ENCODE peak calls at places on chromosomes 2 and 18, in five cellular contexts. H, U, D, X and B are unnamed samples.

GRCh38 chr2:31075936-31076590 is 62.2 kb downstream of the GALNT14 start:
- DNase-seq in U (no peak), X (no peak), D (no peak), H (no peak), B (no peak)

GRCh38 chr18:77146249-77147080 is 13.9 kb upstream of the MBP start:
- DNase-seq in H (no peak), X (no peak), U (no peak), D (no peak), B (no peak)

GRCh38 chr2:113370478-113371091 is 66.9 kb upstream of the ZNG1B start:
- DNase-seq in U (peak), H (peak), X (peak), D (peak), B (no peak)

GRCh38 chr18:23204589-23205235 is 69.4 kb downstream of the CABLES1 start:
- DNase-seq in X (no peak), U (no peak), H (no peak), D (no peak), B (no peak)

GRCh38 chr2:237256845-237257244 is 157.1 kb downstream of the COL6A3 start:
- DNase-seq in D (no peak), U (peak), X (peak), H (no peak), B (no peak)

GRCh38 chr2:238636269-238637073 is 209.7 kb downstream of the ASB1 start:
- DNase-seq in X (peak), H (no peak), D (no peak), U (no peak), B (no peak)

GRCh38 chr2:142849818-142850217 is 27.6 kb upstream of the KYNU start:
- DNase-seq in H (no peak), D (no peak), X (no peak), U (no peak), B (no peak)

GRCh38 chr18:9413586-9413985 is 61.7 kb upstream of the RALBP1 start:
- DNase-seq in H (no peak), X (no peak), U (no peak), D (no peak), B (no peak)

GRCh38 chr2:67237288-67237687 is 159.8 kb upstream of the ETAA1 start:
- DNase-seq in D (no peak), X (no peak), U (no peak), H (no peak), B (no peak)

GRCh38 chr2:8030694-8031303 is 651.1 kb upstream of the ID2 start:
- DNase-seq in X (no peak), D (no peak), H (no peak), U (peak), B (no peak)

GRCh38 chr18:12119358-12119757 is 25.7 kb downstream of the ANKRD62 start:
- DNase-seq in X (no peak), H (no peak), U (no peak), D (no peak), B (no peak)

GRCh38 chr2:104415284-104415683 is 438.6 kb upstream of the POU3F3 start:
- DNase-seq in H (no peak), U (no peak), D (no peak), X (no peak), B (no peak)

GRCh38 chr2:239630618-239631286 is 229.9 kb upstream of the HDAC4 start:
- DNase-seq in U (no peak), H (no peak), X (peak), D (peak), B (no peak)

GRCh38 chr18:41872206-41872605 is 82.8 kb upstream of the PIK3C3 start:
- DNase-seq in U (no peak), X (no peak), H (no peak), D (no peak), B (no peak)

GRCh38 chr18:3665780-3666525 is 216.0 kb downstream of the TGIF1 start:
- DNase-seq in U (peak), D (peak), X (peak), H (peak), B (peak)

GRCh38 chr2:204977914-204978313 is 432.6 kb downstream of the PARD3B start:
- DNase-seq in X (no peak), H (no peak), D (no peak), U (no peak), B (no peak)

GRCh38 chr2:158772306-158773078 is 22.6 kb upstream of the DAPL1 start:
- DNase-seq in H (no peak), X (no peak), U (no peak), D (no peak), B (no peak)

GRCh38 chr2:190123956-190124355 is 61.4 kb upstream of the MSTN start:
- DNase-seq in H (no peak), X (no peak), U (no peak), D (no peak), B (no peak)

GRCh38 chr2:237122214-237122666 is 36.6 kb downstream of the COPS8 start:
- DNase-seq in D (peak), U (peak), H (peak), X (no peak), B (no peak)

GRCh38 chr2:42970151-42970550 is 177.8 kb upstream of the HAAO start:
- DNase-seq in X (no peak), D (no peak), H (no peak), U (no peak), B (no peak)

GRCh38 chr18:58398648-58399398 is 230.1 kb downstream of the ALPK2 start:
- DNase-seq in U (no peak), X (no peak), H (peak), D (no peak), B (no peak)

GRCh38 chr2:213187833-213188532 is 36.6 kb upstream of the IKZF2 start:
- DNase-seq in X (no peak), D (no peak), U (no peak), H (no peak), B (no peak)

GRCh38 chr18:49548266-49548665 is 13.6 kb upstream of the LIPG start:
- DNase-seq in D (no peak), X (no peak), U (no peak), H (no peak), B (no peak)

GRCh38 chr2:70142590-70143313 is 48.1 kb downstream of the C2orf42 start:
- DNase-seq in X (peak), U (peak), D (peak), H (peak), B (peak)
- TF ChIP-seq POLR2A in X (no peak), U (peak), D (peak), H (peak), B (no peak)

GRCh38 chr2:201933792-201934229 is 99.8 kb upstream of the FZD7 start:
- DNase-seq in X (no peak), H (no peak), U (no peak), D (no peak), B (no peak)
- TF ChIP-seq POLR2A in X (no peak), H (no peak), U (no peak), D (no peak), B (no peak)

DNA sequence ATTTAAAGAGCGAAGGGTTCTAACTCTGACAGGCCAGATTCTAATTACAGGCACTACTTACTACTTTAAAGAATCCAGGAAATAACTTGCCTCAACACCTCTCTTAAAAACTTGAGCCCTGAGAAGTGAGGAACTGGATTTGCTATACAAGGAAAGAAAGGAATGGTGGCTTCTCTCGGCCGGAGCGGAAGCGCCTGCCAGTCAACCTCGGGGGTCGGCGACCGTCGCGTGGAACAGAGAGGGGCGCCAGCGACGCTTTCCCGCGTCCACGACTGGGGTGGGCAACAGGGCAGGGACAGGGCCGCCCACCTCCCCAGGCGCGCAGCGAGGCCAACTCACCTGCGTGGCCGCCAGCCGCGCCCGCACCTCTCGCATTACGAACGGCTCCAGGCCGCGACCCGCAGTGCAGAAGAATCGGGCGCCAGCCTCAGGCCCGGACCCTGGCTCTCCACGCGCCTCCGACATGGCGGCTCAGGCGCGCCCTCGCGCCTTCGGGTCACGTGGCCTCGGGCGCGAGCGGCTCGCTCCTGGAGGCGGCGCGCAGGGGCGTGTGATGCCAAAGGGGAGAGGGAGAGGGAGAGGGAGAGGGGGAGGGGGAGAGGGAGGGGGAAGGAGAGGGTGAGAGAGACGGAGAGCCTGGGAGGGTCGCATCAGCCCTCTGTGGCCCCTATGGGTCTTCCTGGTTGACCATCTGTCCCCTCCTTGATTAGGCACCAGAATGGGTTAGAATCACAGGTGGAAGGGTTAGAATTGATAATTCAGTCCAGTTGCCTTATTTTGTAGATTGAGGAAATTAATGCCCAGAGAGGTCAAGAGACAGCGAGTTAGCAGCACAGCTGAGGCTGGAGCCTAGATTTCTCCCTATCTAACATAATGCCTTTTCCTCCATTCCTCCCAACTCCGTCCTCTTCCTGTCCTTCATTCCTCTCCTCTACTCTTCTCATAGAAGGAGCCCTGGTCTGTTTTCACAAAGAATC is at the start of gene THUMPD2:
- DNase-seq in U (peak), X (peak), D (peak), H (peak), B (no peak)
- TF ChIP-seq POLR2A in U (peak), X (no peak), D (peak), H (peak), B (peak)

GRCh38 chr2:126634273-126634861 is 21.6 kb upstream of the GYPC start:
- DNase-seq in D (no peak), H (peak), X (no peak), U (no peak), B (no peak)
- TF ChIP-seq POLR2A in D (no peak), H (no peak), X (no peak), U (no peak), B (no peak)

GRCh38 chr2:5799348-5799747 is 107.2 kb downstream of the SOX11 start:
- DNase-seq in H (no peak), X (no peak), D (no peak), U (no peak), B (no peak)

GRCh38 chr2:5803547-5803946 is 111.4 kb downstream of the SOX11 start:
- DNase-seq in H (no peak), X (no peak), D (no peak), U (no peak), B (no peak)

GRCh38 chr2:5794012-5794411 is 101.8 kb downstream of the SOX11 start:
- DNase-seq in X (no peak), U (no peak), H (no peak), D (no peak), B (no peak)

DNA sequence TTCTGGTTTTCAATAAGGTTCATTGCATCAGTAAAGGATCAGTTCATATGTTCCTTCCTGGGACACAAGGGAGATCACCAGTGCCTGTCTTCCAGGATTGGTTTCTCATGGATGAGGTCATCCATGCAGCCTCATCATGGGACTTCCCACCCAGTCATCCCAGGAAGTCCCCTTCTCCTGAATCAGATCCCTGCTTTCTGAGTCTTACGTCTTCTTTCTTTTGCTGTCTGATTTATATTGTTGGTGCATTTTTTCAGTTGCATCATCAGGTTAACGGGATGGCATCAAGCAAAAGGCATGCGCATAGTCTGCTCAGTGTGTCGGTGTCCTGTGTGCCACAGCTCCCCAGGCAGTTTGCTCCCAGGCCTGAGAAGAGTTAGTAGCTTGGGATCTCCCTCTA is 105.9 kb downstream of the SOX11 start:
- DNase-seq in X (no peak), D (no peak), U (no peak), H (no peak), B (no peak)
- TF ChIP-seq POLR2A in X (no peak), D (no peak), U (no peak), H (no peak), B (no peak)

GRCh38 chr2:84906900-84907714 is 1.7 kb downstream of the TMSB10 start:
- DNase-seq in H (peak), X (peak), U (peak), D (no peak), B (peak)
- TF ChIP-seq POLR2A in H (peak), X (no peak), U (peak), D (peak), B (peak)

GRCh38 chr2:197705143-197705911 is at the start of gene MARS2:
- DNase-seq in H (peak), U (peak), D (peak), X (peak), B (peak)
- TF ChIP-seq POLR2A in H (peak), U (peak), D (peak), X (no peak), B (peak)

GRCh38 chr2:177254433-177255226 is 9.9 kb downstream of the NFE2L2 start:
- DNase-seq in X (no peak), H (peak), D (no peak), U (peak), B (no peak)
- TF ChIP-seq POLR2A in X (no peak), H (no peak), D (no peak), U (no peak), B (no peak)

GRCh38 chr2:96773922-96774321 is 13.2 kb downstream of the CNNM4 start:
- DNase-seq in X (no peak), D (no peak), H (no peak), U (no peak), B (no peak)
- TF ChIP-seq POLR2A in X (no peak), D (no peak), H (no peak), U (no peak), B (no peak)